ENCODE peak calls at places on chromosome 16, in four cellular contexts. S is SK-N-SH, W is AG08395, C is H54. O is an unnamed sample.

GRCh38 chr16:49822649-49823370 is 33.1 kb downstream of the ZNF423 start:
- DNase-seq in W (no peak), C (no peak), S (no peak), O (peak)

GRCh38 chr16:72172105-72173034 is at the start of gene PMFBP1:
- DNase-seq in C (peak), S (no peak), W (peak), O (no peak)

GRCh38 chr16:1431497-1432270 is 806 bp downstream of the PERCC1 start:
- DNase-seq in C (no peak), W (no peak), S (no peak), O (no peak)

GRCh38 chr16:50440531-50440930 is 71.7 kb upstream of the BRD7 start:
- DNase-seq in W (no peak), S (no peak), C (no peak), O (no peak)

GRCh38 chr16:75341934-75342811 is 90.7 kb upstream of the BCAR1 start:
- DNase-seq in S (no peak), W (peak), C (peak), O (no peak)

GRCh38 chr16:706189-707061 is 824 bp upstream of the FBXL16 start:
- DNase-seq in C (no peak), S (no peak), W (no peak), O (no peak)

GRCh38 chr16:58225965-58226602 is 28.2 kb upstream of the CSNK2A2 start:
- DNase-seq in W (no peak), C (no peak), S (no peak), O (no peak)

GRCh38 chr16:23035240-23035639 is 114.0 kb downstream of the USP31 start:
- DNase-seq in S (no peak), W (no peak), C (no peak), O (no peak)

GRCh38 chr16:56916571-56917403 is 15.2 kb upstream of the HERPUD1 start:
- DNase-seq in S (no peak), C (no peak), W (no peak), O (no peak)

GRCh38 chr16:58345574-58346354 is 46.5 kb upstream of the GINS3 start:
- DNase-seq in W (no peak), S (no peak), C (no peak), O (no peak)

GRCh38 chr16:77443834-77444460 is 9.1 kb upstream of the ADAMTS18 start:
- DNase-seq in C (no peak), W (no peak), S (no peak), O (no peak)

GRCh38 chr16:74463888-74464287 is 42.6 kb upstream of the CLEC18B start:
- DNase-seq in C (no peak), S (no peak), W (no peak), O (no peak)

GRCh38 chr16:84559311-84559932 is 55.0 kb upstream of the MEAK7 start:
- DNase-seq in W (no peak), S (no peak), C (no peak), O (peak)

GRCh38 chr16:4700380-4700996 is 7.1 kb downstream of the NUDT16L1 start:
- DNase-seq in C (no peak), S (no peak), W (no peak), O (peak)

GRCh38 chr16:57689772-57690558 is 4.6 kb upstream of the DRC7 start:
- DNase-seq in W (no peak), C (no peak), S (no peak), O (no peak)

GRCh38 chr16:12659871-12660270 is 143.8 kb downstream of the CPPED1 start:
- DNase-seq in W (no peak), S (no peak), C (no peak), O (no peak)

GRCh38 chr16:61332461-61332860 is 703.8 kb downstream of the CDH8 start:
- DNase-seq in W (no peak), S (no peak), C (no peak), O (no peak)

GRCh38 chr16:88807142-88807625 is 3.6 kb downstream of the CDT1 start:
- DNase-seq in S (no peak), W (no peak), C (no peak), O (no peak)

GRCh38 chr16:85315871-85316270 is 203.6 kb upstream of the CIBAR2 start:
- DNase-seq in C (no peak), S (no peak), W (no peak), O (no peak)

GRCh38 chr16:75218256-75219076 is at the start of gene CTRB1:
- DNase-seq in W (no peak), C (no peak), S (peak), O (no peak)

GRCh38 chr16:65070831-65071230 is 51.0 kb downstream of the CDH11 start:
- DNase-seq in C (peak), S (peak), W (peak), O (peak)

GRCh38 chr16:10578474-10579316 is 1.7 kb downstream of the EMP2 start:
- DNase-seq in C (no peak), S (no peak), W (no peak), O (no peak)

GRCh38 chr16:4561565-4561964 is 5.4 kb downstream of the C16orf96 start:
- DNase-seq in W (no peak), C (no peak), S (no peak), O (no peak)

GRCh38 chr16:65059421-65059980 is 62.4 kb downstream of the CDH11 start:
- DNase-seq in S (no peak), C (no peak), W (no peak), O (no peak)

GRCh38 chr16:9966569-9967157 is 215.6 kb downstream of the GRIN2A start:
- DNase-seq in C (no peak), S (no peak), W (no peak), O (no peak)

GRCh38 chr16:85690469-85691064 is 1.8 kb upstream of the GINS2 start:
- DNase-seq in C (no peak), W (no peak), S (peak), O (no peak)

GRCh38 chr16:77197747-77198146 is 1.5 kb upstream of the SYCE1L start:
- DNase-seq in C (no peak), S (no peak), W (no peak), O (no peak)